ENCODE peak calls at places on chromosomes 7 and 10, in five cellular contexts. R, K, D, I and N are unnamed samples.

GRCh38 chr7:36283711-36284130 is 105.9 kb upstream of the ANLN start:
- DNase-seq in R (no peak), K (no peak), D (no peak), I (no peak), N (no peak)

GRCh38 chr10:59606551-59606961 is 103.1 kb downstream of the SLC16A9 start:
- DNase-seq in R (peak), K (no peak), D (no peak), I (peak), N (peak)

GRCh38 chr10:52984169-52984568 is 211.6 kb upstream of the MBL2 start:
- DNase-seq in R (no peak), K (no peak), D (no peak), I (no peak), N (peak)

GRCh38 chr7:118755067-118755625 is 530.6 kb downstream of the ANKRD7 start:
- DNase-seq in R (peak), K (no peak), D (no peak), I (no peak), N (peak)

GRCh38 chr7:2864999-2865670 is 21.0 kb upstream of the GNA12 start:
- DNase-seq in R (peak), K (peak), D (no peak), I (no peak), N (peak)

GRCh38 chr7:158473946-158474345 is 113.7 kb downstream of the PTPRN2 start:
- DNase-seq in R (no peak), K (no peak), D (no peak), I (no peak), N (no peak)

GRCh38 chr10:71525721-71526120 is 129.0 kb downstream of the CDH23 start:
- DNase-seq in R (peak), K (no peak), D (no peak), I (no peak), N (no peak)

GRCh38 chr7:123627859-123628258 is 26.2 kb downstream of the ASB15 start:
- DNase-seq in R (no peak), K (no peak), D (no peak), I (no peak), N (no peak)

GRCh38 chr10:44743539-44743938 is 167.6 kb upstream of the TMEM72 start:
- DNase-seq in R (no peak), K (no peak), D (no peak), I (no peak), N (no peak)

GRCh38 chr10:58412502-58412961 is 27.3 kb downstream of the TFAM start:
- DNase-seq in R (peak), K (peak), D (no peak), I (no peak), N (peak)